ENCODE peak calls at places on chromosomes 12 and 14, in nine cellular contexts. E is breast epithelium, K is fibroblast of pulmonary artery, D is astrocyte of the spinal cord, Q is AG04450, H is Peyer's patch, A is GM23338, G is foreskin fibroblast, B is GM06990. U is an unnamed sample.

GRCh38 chr12:122995503-122996187 is 15.2 kb downstream of the ARL6IP4 start:
- DNase-seq in E (no peak), K (no peak), D (no peak), Q (no peak), H (no peak), A (no peak), G (no peak), B (no peak), U (no peak)

GRCh38 chr14:104822821-104823615 is 22.1 kb downstream of the ZBTB42 start:
- DNase-seq in E (peak), K (no peak), D (no peak), Q (no peak), H (no peak), A (no peak), G (no peak), B (no peak), U (no peak)

GRCh38 chr12:3261782-3262359 is 184.7 kb downstream of the TSPAN9 start:
- DNase-seq in E (no peak), K (peak), D (no peak), Q (no peak), H (no peak), A (no peak), G (no peak), B (no peak), U (no peak)

GRCh38 chr12:27237790-27238771 is 6.0 kb upstream of the STK38L start:
- DNase-seq in E (no peak), K (peak), D (no peak), Q (no peak), H (no peak), A (no peak), G (no peak), B (no peak), U (no peak)

GRCh38 chr12:76450690-76451089 is 102.5 kb upstream of the BBS10 start:
- DNase-seq in E (no peak), K (peak), D (peak), Q (no peak), H (no peak), A (no peak), G (peak), B (no peak), U (no peak)

GRCh38 chr12:42056130-42056529 is 88.5 kb downstream of the GXYLT1 start:
- DNase-seq in E (no peak), K (no peak), D (no peak), Q (no peak), H (no peak), A (no peak), G (no peak), B (peak), U (peak)

GRCh38 chr14:87217023-87217422 is 776.0 kb downstream of the GALC start:
- DNase-seq in E (no peak), K (no peak), D (no peak), Q (no peak), H (no peak), A (no peak), G (no peak), B (no peak), U (no peak)

GRCh38 chr12:59372971-59373370 is 222.9 kb upstream of the SLC16A7 start:
- DNase-seq in E (no peak), K (no peak), D (peak), Q (peak), H (no peak), A (peak), G (peak), B (no peak), U (no peak)

GRCh38 chr14:84493779-84494178 is 1036.2 kb upstream of the FLRT2 start:
- DNase-seq in E (no peak), K (peak), D (peak), Q (no peak), H (no peak), A (peak), G (no peak), B (no peak), U (no peak)

GRCh38 chr12:63400746-63401145 is 249.7 kb upstream of the AVPR1A start:
- DNase-seq in E (no peak), K (peak), D (peak), Q (no peak), H (no peak), A (no peak), G (no peak), B (no peak), U (no peak)

GRCh38 chr12:10395390-10395998 is 5.7 kb upstream of the KLRK1 start:
- DNase-seq in E (no peak), K (peak), D (peak), Q (peak), H (no peak), A (peak), G (peak), B (peak), U (no peak)

GRCh38 chr12:56078931-56079728 is 835 bp upstream of the ERBB3 start:
- DNase-seq in E (peak), K (peak), D (peak), Q (peak), H (peak), A (peak), G (peak), B (peak), U (no peak)

GRCh38 chr12:90111646-90112565 is 403.3 kb upstream of the ATP2B1 start:
- DNase-seq in E (no peak), K (no peak), D (no peak), Q (no peak), H (no peak), A (no peak), G (no peak), B (no peak), U (no peak)

GRCh38 chr12:120007272-120007671 is 18.2 kb downstream of the BICDL1 start:
- DNase-seq in E (no peak), K (no peak), D (no peak), Q (no peak), H (no peak), A (no peak), G (no peak), B (peak), U (no peak)

GRCh38 chr14:104357689-104358527 is 219.5 kb downstream of the KIF26A start:
- DNase-seq in E (peak), K (no peak), D (no peak), Q (no peak), H (peak), A (no peak), G (no peak), B (no peak), U (no peak)

GRCh38 chr14:96072746-96073145 is 33.6 kb downstream of the C14orf132 start:
- DNase-seq in E (no peak), K (no peak), D (no peak), Q (no peak), H (no peak), A (no peak), G (no peak), B (no peak), U (no peak)

GRCh38 chr14:23951590-23952143 is 1.9 kb upstream of the DHRS4 start:
- DNase-seq in E (no peak), K (no peak), D (no peak), Q (no peak), H (no peak), A (peak), G (no peak), B (no peak), U (no peak)

GRCh38 chr14:26621366-26621765 is 23.5 kb upstream of the NOVA1 start:
- DNase-seq in E (no peak), K (no peak), D (no peak), Q (no peak), H (no peak), A (no peak), G (no peak), B (no peak), U (no peak)

GRCh38 chr14:106185837-106186233 is 659.5 kb downstream of the TMEM121 start:
- DNase-seq in E (no peak), K (no peak), D (no peak), Q (no peak), H (no peak), A (no peak), G (no peak), B (no peak), U (no peak)

GRCh38 chr14:61148742-61149350 is 132.3 kb downstream of the TMEM30B start:
- DNase-seq in E (no peak), K (no peak), D (no peak), Q (no peak), H (no peak), A (no peak), G (no peak), B (no peak), U (no peak)

GRCh38 chr14:54194501-54194900 is 202.3 kb upstream of the CDKN3 start:
- DNase-seq in E (no peak), K (peak), D (peak), Q (no peak), H (no peak), A (no peak), G (no peak), B (no peak), U (no peak)

GRCh38 chr14:63878052-63878451 is 25.2 kb downstream of the SYNE2 start:
- DNase-seq in E (no peak), K (no peak), D (no peak), Q (no peak), H (no peak), A (no peak), G (no peak), B (no peak), U (no peak)

GRCh38 chr12:62689042-62689839 is 222.6 kb downstream of the MON2 start:
- DNase-seq in E (no peak), K (no peak), D (no peak), Q (no peak), H (no peak), A (no peak), G (no peak), B (no peak), U (no peak)

GRCh38 chr12:54444202-54444601 is 25.1 kb upstream of the ITGA5 start:
- DNase-seq in E (no peak), K (no peak), D (no peak), Q (no peak), H (no peak), A (no peak), G (no peak), B (no peak), U (no peak)

GRCh38 chr14:49702725-49703124 is 9.8 kb downstream of the KLHDC1 start:
- DNase-seq in E (no peak), K (no peak), D (peak), Q (no peak), H (no peak), A (no peak), G (no peak), B (no peak), U (no peak)

GRCh38 chr14:71659165-71659564 is 273.1 kb upstream of the RGS6 start:
- DNase-seq in E (no peak), K (peak), D (peak), Q (no peak), H (no peak), A (no peak), G (peak), B (no peak), U (no peak)

GRCh38 chr12:76558684-76559276 is 791 bp downstream of the OSBPL8 start:
- DNase-seq in E (peak), K (peak), D (peak), Q (no peak), H (peak), A (peak), G (peak), B (peak), U (no peak)

GRCh38 chr14:35303149-35303548 is 11.0 kb downstream of the PSMA6 start:
- DNase-seq in E (no peak), K (no peak), D (no peak), Q (no peak), H (no peak), A (no peak), G (no peak), B (no peak), U (no peak)

GRCh38 chr12:26833692-26834168 is 736 bp upstream of the ITPR2 start:
- DNase-seq in E (peak), K (peak), D (peak), Q (no peak), H (peak), A (peak), G (peak), B (peak), U (no peak)

GRCh38 chr12:998020-998874 is 7.2 kb downstream of the ERC1 start:
- DNase-seq in E (no peak), K (no peak), D (no peak), Q (no peak), H (no peak), A (no peak), G (no peak), B (peak), U (no peak)

GRCh38 chr14:59776468-59776867 is 94.1 kb downstream of the RTN1 start:
- DNase-seq in E (no peak), K (no peak), D (no peak), Q (no peak), H (no peak), A (no peak), G (no peak), B (no peak), U (no peak)

GRCh38 chr14:102513899-102514772 is 4.6 kb upstream of the ANKRD9 start:
- DNase-seq in E (no peak), K (no peak), D (no peak), Q (no peak), H (no peak), A (no peak), G (no peak), B (no peak), U (no peak)

GRCh38 chr14:104655128-104655848 is 34.1 kb upstream of the INF2 start:
- DNase-seq in E (no peak), K (no peak), D (no peak), Q (no peak), H (peak), A (no peak), G (no peak), B (no peak), U (no peak)

GRCh38 chr12:19154696-19155095 is 25.2 kb downstream of the PLEKHA5 start:
- DNase-seq in E (no peak), K (no peak), D (no peak), Q (no peak), H (no peak), A (no peak), G (no peak), B (no peak), U (no peak)

GRCh38 chr14:24634158-24634557 is at the start of gene GZMB:
- DNase-seq in E (no peak), K (no peak), D (no peak), Q (no peak), H (no peak), A (no peak), G (no peak), B (no peak), U (no peak)

GRCh38 chr14:86646125-86646524 is 1116.2 kb downstream of the FLRT2 start:
- DNase-seq in E (no peak), K (no peak), D (no peak), Q (no peak), H (no peak), A (no peak), G (no peak), B (no peak), U (no peak)

GRCh38 chr12:12562585-12563245 is at the start of gene DUSP16:
- DNase-seq in E (peak), K (peak), D (peak), Q (peak), H (peak), A (peak), G (peak), B (peak), U (no peak)

GRCh38 chr12:12564911-12565310 is 2.2 kb upstream of the DUSP16 start:
- DNase-seq in E (no peak), K (no peak), D (no peak), Q (no peak), H (no peak), A (no peak), G (no peak), B (no peak), U (no peak)

GRCh38 chr12:12561305-12562015 is 1.2 kb downstream of the DUSP16 start:
- DNase-seq in E (peak), K (peak), D (peak), Q (no peak), H (peak), A (peak), G (peak), B (peak), U (no peak)

GRCh38 chr12:12562016-12562483 is 613 bp downstream of the DUSP16 start:
- DNase-seq in E (no peak), K (peak), D (no peak), Q (no peak), H (no peak), A (peak), G (no peak), B (peak), U (no peak)

DNA sequence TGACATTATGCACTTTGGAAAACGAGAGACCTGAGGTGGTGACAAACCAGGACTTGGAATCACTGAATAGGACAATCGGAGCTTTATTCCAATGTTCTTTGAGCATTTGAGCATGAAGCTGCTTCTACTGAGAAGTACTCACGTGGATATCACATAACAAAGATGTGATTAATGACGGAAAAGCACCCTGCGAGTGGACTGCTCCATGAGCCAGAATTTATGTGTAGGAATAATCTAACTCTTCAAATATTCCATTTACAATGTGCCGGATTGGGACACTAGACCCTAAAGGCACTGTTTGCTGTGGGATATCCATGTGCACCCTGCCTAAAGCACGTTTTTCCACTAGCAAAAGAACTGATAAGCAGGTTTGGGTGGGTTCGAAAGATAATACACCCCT is 866 bp upstream of the DUSP16 start:
- DNase-seq in E (no peak), K (peak), D (peak), Q (no peak), H (no peak), A (no peak), G (no peak), B (no peak), U (no peak)
- H3K4me3 ChIP-seq in E (no peak), K (no peak), D (no peak), Q (no peak), H (no peak), A (peak), G (no peak), B (no peak), U (no peak)

GRCh38 chr14:30658645-30659044 is 36.5 kb downstream of the SCFD1 start:
- DNase-seq in E (no peak), K (no peak), D (no peak), Q (no peak), H (no peak), A (no peak), G (no peak), B (no peak), U (no peak)

GRCh38 chr14:30655658-30656057 is 33.5 kb downstream of the SCFD1 start:
- DNase-seq in E (no peak), K (no peak), D (no peak), Q (no peak), H (no peak), A (no peak), G (no peak), B (no peak), U (no peak)

GRCh38 chr14:30657050-30657449 is 34.9 kb downstream of the SCFD1 start:
- DNase-seq in E (no peak), K (peak), D (no peak), Q (no peak), H (no peak), A (no peak), G (no peak), B (no peak), U (no peak)

GRCh38 chr14:30656190-30656632 is 34.1 kb downstream of the SCFD1 start:
- DNase-seq in E (no peak), K (peak), D (peak), Q (no peak), H (no peak), A (peak), G (peak), B (no peak), U (peak)

GRCh38 chr14:30657606-30658163 is 35.6 kb downstream of the SCFD1 start:
- DNase-seq in E (no peak), K (peak), D (peak), Q (no peak), H (no peak), A (peak), G (no peak), B (no peak), U (no peak)
- TF ChIP-seq CTCF in E (no peak), K (peak), D (peak), Q (peak), H (no peak), A (no peak), G (peak), B (peak), U (peak)

DNA sequence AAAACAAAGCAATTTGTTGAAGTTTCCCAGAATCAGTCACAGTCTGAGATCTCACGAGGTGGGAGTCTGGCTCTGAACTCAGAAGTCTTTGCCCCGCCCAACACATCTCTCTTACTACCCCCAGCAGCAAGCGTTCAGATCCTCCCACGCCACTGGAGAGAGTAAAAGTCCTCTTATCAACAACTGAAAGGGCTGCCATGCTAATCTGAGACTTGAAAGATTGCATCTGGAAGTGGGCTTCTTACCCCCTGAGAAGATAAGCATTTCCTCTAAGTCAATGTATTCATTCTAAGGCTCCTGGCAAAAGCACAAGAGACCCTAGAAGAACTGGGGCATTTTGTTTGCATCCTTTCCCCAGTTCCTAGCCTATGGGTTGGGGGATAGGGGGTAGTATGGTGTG is 34.1 kb upstream of the STON2 start:
- DNase-seq in E (no peak), K (no peak), D (no peak), Q (no peak), H (no peak), A (no peak), G (no peak), B (no peak), U (no peak)
- H3K4me3 ChIP-seq in E (no peak), K (no peak), D (no peak), Q (no peak), H (no peak), A (peak), G (no peak), B (no peak), U (no peak)

DNA sequence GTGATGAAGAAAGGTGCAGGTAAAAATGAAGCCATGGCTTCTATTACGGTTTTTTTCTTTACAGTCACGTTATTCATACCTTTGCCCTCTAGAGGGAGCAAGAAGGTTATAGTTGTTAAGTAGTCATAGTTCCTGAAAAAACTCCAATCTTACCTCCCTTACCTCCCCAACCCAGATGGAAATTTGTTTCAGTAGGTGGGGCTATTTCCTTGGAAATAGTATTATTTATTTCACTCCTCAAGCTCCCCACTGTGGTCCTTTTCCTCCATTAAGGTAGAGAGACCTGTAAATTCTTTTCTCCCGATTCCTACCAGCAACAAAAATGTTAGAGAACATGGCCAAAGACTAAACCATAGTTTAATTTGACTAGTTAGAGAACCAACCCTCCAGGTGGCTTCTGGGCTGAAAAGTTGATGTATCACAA is 43.4 kb downstream of the TMX1 start:
- DNase-seq in E (no peak), K (peak), D (peak), Q (peak), H (no peak), A (peak), G (peak), B (no peak), U (peak)
- TF ChIP-seq CTCF in E (peak), K (peak), D (peak), Q (peak), H (peak), A (peak), G (peak), B (peak), U (peak)

GRCh38 chr14:67411820-67412421 is at the start of gene PLEK2:
- DNase-seq in E (peak), K (peak), D (peak), Q (no peak), H (peak), A (peak), G (no peak), B (no peak), U (no peak)
- H3K4me3 ChIP-seq in E (peak), K (peak), D (peak), Q (peak), H (peak), A (peak), G (peak), B (no peak), U (no peak)

DNA sequence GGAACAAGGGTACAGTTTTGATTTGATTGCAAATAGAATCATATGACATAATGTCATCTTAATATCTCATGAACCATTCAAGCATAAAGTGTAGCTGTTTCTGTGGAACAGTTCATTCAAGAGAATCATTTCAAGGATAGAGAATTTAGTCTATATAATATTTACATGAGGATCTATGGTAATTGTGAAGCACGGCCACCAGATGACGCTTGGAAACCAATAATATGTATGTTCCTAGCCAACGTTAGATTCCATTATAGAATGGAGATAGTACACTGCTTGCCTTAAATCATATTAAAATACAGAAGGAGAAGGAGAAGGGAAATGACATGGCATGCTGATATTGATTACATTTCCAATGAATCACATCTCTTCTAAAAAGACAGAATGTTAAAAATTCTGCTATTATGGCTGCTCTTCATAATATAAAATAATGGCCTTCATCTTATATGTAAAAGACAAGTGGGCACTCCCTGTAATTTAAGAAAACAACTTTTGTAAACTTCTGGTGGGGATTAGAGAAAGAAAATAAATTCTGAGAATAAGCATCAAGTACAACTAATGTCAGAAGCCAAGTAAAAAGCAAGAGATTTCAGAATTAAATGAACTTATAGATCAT is 351.0 kb downstream of the NAV3 start:
- DNase-seq in E (no peak), K (peak), D (peak), Q (no peak), H (no peak), A (peak), G (no peak), B (no peak), U (no peak)
- TF ChIP-seq CTCF in E (no peak), K (peak), D (peak), Q (peak), H (no peak), A (peak), G (peak), B (peak), U (peak)

U was measured in GM12864.